ENCODE peak calls at places on chromosomes 3 and 15, in six cellular contexts. H, W, D, F, A and V are unnamed samples.

GRCh38 chr3:112767177-112767576 is 79.5 kb downstream of the CD200R1L start:
- DNase-seq in H (peak; percentile 31), W (no peak), D (no peak), F (no peak), A (no peak), V (no peak)

GRCh38 chr3:69420781-69421520 is 35.1 kb upstream of the FRMD4B start:
- DNase-seq in H (peak; percentile 81), W (peak; percentile 36), D (no peak), F (peak; percentile 72), A (no peak), V (no peak)

GRCh38 chr3:195188530-195188917 is 82.4 kb downstream of the XXYLT1 start:
- DNase-seq in H (peak; percentile 40), W (no peak), D (no peak), F (peak; percentile 31), A (no peak), V (no peak)

GRCh38 chr3:58560771-58561311 is 16.4 kb downstream of the FAM107A start:
- DNase-seq in H (peak; percentile 80), W (no peak), D (peak; percentile 94), F (peak; percentile 95), A (peak; percentile 42), V (peak; percentile 95)

GRCh38 chr15:101138913-101139880 is 112.7 kb downstream of the CHSY1 start:
- DNase-seq in H (no peak), W (no peak), D (no peak), F (no peak), A (no peak), V (peak; percentile 74)

GRCh38 chr3:146125946-146126345 is 35.0 kb downstream of the PLOD2 start:
- DNase-seq in H (peak; percentile 97), W (no peak), D (peak; percentile 83), F (peak; percentile 97), A (peak; percentile 43), V (peak; percentile 95)

GRCh38 chr3:106814231-106814630 is 563.0 kb upstream of the CCDC54 start:
- DNase-seq in H (no peak), W (no peak), D (no peak), F (peak; percentile 27), A (no peak), V (no peak)

GRCh38 chr15:32717290-32718081 is at the start of gene GREM1:
- DNase-seq in H (no peak), W (no peak), D (no peak), F (no peak), A (no peak), V (peak; percentile 67)

GRCh38 chr15:41838400-41838897 is at the start of gene PLA2G4B:
- DNase-seq in H (no peak), W (no peak), D (no peak), F (no peak), A (no peak), V (no peak)

GRCh38 chr3:43086460-43087165 is 19.3 kb downstream of the POMGNT2 start:
- DNase-seq in H (no peak), W (no peak), D (no peak), F (no peak), A (no peak), V (no peak)

GRCh38 chr3:43089081-43089480 is 16.8 kb downstream of the POMGNT2 start:
- DNase-seq in H (no peak), W (no peak), D (no peak), F (no peak), A (no peak), V (no peak)

GRCh38 chr3:43091481-43091880 is 14.4 kb downstream of the POMGNT2 start:
- DNase-seq in H (no peak), W (no peak), D (no peak), F (no peak), A (no peak), V (no peak)

GRCh38 chr3:43090238-43090637 is 15.6 kb downstream of the POMGNT2 start:
- DNase-seq in H (no peak), W (no peak), D (no peak), F (no peak), A (no peak), V (no peak)

GRCh38 chr3:43087249-43087776 is 18.6 kb downstream of the POMGNT2 start:
- DNase-seq in H (peak; percentile 12), W (no peak), D (no peak), F (no peak), A (no peak), V (no peak)
- TF ChIP-seq CTCF in H (peak; percentile 13), W (no peak), D (no peak), F (peak; percentile 9), A (no peak), V (peak; percentile 5)

DNA sequence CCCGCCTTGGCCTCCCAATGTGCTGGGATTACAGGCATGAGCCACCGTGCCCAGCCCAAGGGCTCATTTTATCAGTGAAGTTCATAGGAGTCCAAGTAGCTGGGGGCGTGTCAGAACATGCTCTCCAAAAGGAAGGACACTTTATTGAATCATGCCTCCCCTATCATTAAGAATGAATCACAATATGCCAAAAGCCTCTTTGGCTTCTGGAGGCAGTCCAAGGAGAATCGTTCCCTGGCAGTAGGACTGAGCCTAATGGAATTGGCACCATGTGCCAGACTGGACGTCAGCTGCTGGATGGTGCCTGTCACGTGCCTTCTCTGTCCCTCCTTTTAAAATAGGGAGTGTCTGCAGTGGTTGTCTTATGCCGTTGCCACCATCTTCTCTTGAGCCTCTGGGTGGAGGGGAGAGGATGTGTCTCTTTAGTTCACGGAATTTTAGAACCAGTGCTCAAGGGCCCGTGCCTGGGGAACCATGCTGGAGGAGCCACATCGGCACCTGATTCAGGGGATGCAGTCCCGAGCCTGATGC is 234.7 kb upstream of the LYSMD4 start:
- DNase-seq in H (peak; percentile 3), W (no peak), D (no peak), F (no peak), A (no peak), V (no peak)
- H3K4me3 ChIP-seq in H (no peak overlapping the region), W (no peak overlapping the region), D (no peak overlapping the region), F (no peak overlapping the region), A (no peak overlapping the region), V (no peak overlapping the region)

DNA sequence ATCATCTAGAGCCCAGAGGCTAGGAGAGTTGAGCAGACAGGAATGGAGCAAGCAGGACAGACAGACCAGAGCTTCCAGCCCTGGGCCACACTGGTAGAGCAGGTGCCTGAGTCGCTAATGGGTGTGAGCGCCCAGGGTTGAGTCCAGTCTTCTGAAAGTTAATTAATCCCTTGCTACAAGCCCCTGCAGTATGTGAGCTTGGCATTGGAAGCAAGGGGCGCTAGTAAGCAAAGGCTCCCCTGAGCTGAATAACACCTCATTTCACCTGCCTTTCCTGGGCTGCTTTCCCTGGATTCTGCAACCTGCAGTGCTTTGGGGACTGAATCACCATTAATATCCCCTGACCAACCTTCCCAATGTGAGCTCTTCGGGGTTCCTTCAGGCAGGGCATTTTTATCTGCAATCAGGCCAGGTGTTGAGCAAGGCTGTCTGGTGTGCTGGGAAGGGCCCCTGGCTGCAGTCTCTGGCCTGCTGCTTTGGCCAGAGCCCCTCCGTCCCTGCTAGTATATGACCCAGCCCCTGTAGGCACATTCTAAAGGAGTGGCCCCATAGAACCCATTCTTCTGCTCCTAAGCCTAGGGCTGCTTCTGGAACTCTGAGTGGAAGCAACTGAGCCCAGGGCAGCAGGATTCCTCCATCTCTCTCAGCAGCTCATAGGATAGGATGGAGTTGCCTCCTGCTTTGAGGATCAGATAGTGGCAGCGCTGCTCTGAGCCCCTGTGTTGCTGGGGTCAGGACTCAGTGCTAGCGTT is 45.1 kb upstream of the EPHB1 start:
- DNase-seq in H (no peak), W (no peak), D (no peak), F (no peak), A (no peak), V (no peak)
- TF ChIP-seq CTCF in H (no peak), W (no peak), D (no peak), F (no peak), A (no peak), V (no peak)

GRCh38 chr15:56723787-56724186 is 9.5 kb downstream of the ZNF280D start:
- DNase-seq in H (no peak), W (no peak), D (no peak), F (no peak), A (no peak), V (no peak)

GRCh38 chr15:56719021-56719612 is 14.2 kb downstream of the ZNF280D start:
- DNase-seq in H (no peak), W (no peak), D (no peak), F (no peak), A (no peak), V (no peak)

GRCh38 chr15:56716334-56716733 is 17.0 kb downstream of the ZNF280D start:
- DNase-seq in H (no peak), W (no peak), D (no peak), F (no peak), A (no peak), V (no peak)

GRCh38 chr15:56718560-56718959 is 14.7 kb downstream of the ZNF280D start:
- DNase-seq in H (no peak), W (no peak), D (no peak), F (no peak), A (no peak), V (no peak)

GRCh38 chr15:56719774-56720555 is 13.3 kb downstream of the ZNF280D start:
- DNase-seq in H (peak; percentile 58), W (no peak), D (no peak), F (no peak), A (no peak), V (no peak)
- H3K4me3 ChIP-seq in H (no peak overlapping the region), W (no peak overlapping the region), D (no peak overlapping the region), F (no peak overlapping the region), A (no peak overlapping the region), V (no peak overlapping the region)